ENCODE peak calls at places on chromosome 16, in four cellular contexts. J, P, N and C are unnamed samples.

GRCh38 chr16:23896832-23897821 is 61.3 kb downstream of the PRKCB start:
- DNase-seq in J (no peak), P (no peak), N (no peak), C (no peak)

GRCh38 chr16:88508868-88509748 is 56.0 kb downstream of the ZFPM1 start:
- DNase-seq in N (no peak), P (no peak), J (no peak), C (no peak)

GRCh38 chr16:84143081-84143480 is 1.9 kb downstream of the HSDL1 start:
- DNase-seq in N (no peak), J (no peak), P (no peak), C (no peak)

GRCh38 chr16:25585526-25585925 is 106.2 kb upstream of the HS3ST4 start:
- DNase-seq in N (no peak), J (no peak), P (no peak), C (no peak)

GRCh38 chr16:14378131-14378551 is 251.9 kb downstream of the PARN start:
- DNase-seq in J (no peak), P (no peak), N (peak), C (no peak)

GRCh38 chr16:2226918-2227317 is 3.5 kb downstream of the E4F1 start:
- DNase-seq in P (no peak), J (no peak), N (no peak), C (no peak)

GRCh38 chr16:30567991-30568638 is 3.4 kb downstream of the ZNF688 start:
- DNase-seq in J (peak), N (peak), P (no peak), C (no peak)

GRCh38 chr16:87849419-87850008 is 19.8 kb downstream of the SLC7A5 start:
- DNase-seq in J (no peak), N (no peak), P (no peak), C (no peak)

GRCh38 chr16:88662222-88662842 is 559 bp downstream of the MVD start:
- DNase-seq in J (no peak), N (no peak), P (peak), C (no peak)

DNA sequence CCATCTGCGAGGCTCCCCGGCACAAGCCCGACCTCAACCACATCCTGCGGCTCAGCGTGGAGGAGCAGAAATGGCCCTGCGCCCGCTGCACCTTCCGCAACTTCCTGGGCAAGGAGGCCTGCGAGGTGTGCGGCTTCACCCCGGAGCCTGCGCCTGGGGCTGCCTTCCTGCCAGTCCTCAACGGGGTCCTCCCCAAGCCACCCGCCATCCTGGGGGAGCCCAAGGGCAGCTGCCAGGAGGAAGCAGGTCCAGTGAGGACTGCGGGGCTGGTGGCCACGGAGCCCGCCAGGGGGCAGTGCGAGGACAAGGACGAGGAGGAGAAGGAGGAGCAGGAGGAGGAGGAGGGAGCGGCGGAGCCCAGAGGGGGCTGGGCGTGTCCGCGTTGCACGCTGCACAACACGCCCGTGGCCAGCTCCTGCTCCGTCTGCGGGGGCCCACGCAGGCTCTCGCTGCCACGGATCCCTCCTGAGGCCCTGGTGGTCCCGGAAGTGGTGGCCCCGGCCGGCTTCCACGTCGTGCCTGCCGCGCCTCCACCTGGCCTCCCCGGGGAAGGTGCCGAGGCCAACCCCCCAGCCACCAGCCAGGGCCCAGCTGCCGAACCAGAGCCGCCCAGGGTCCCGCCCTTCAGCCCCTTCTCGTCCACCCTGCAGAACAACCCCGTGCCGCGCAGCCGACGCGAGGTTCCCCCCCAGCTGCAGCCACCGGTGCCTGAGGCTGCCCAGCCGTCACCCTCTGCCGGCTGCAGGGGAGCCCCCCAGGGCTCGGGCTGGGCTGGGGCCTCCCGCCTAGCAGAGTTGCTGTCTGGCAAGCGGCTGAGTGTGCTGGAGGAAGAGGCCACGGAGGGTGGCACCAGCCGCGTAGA is 13.1 kb upstream of the PRR35 start:
- DNase-seq in N (no peak), J (peak), P (no peak), C (peak)
- TF ChIP-seq CTCF in N (peak), J (no peak), P (peak), C (peak)

DNA sequence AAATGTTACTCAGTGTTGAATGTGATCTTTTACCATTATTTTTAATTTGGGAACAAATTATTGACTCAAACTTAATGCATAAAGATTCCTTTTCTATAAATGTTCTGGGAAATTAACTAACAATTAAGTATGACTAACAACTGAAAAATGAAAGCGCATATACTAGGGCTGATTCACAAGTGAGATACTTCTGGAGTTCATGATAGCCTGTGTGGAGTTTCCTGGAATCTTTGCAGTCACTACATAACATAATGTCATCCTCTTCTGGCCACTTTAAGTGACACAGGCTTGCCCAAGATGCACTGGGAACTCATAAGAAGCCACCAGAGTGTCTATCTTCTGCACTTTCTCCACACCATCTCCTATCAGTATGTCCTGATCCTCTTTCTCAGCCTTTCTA is 450.3 kb upstream of the CDH11 start:
- DNase-seq in J (no peak), N (no peak), P (no peak), C (no peak)
- TF ChIP-seq CTCF in J (no peak), N (no peak), P (no peak), C (no peak)

DNA sequence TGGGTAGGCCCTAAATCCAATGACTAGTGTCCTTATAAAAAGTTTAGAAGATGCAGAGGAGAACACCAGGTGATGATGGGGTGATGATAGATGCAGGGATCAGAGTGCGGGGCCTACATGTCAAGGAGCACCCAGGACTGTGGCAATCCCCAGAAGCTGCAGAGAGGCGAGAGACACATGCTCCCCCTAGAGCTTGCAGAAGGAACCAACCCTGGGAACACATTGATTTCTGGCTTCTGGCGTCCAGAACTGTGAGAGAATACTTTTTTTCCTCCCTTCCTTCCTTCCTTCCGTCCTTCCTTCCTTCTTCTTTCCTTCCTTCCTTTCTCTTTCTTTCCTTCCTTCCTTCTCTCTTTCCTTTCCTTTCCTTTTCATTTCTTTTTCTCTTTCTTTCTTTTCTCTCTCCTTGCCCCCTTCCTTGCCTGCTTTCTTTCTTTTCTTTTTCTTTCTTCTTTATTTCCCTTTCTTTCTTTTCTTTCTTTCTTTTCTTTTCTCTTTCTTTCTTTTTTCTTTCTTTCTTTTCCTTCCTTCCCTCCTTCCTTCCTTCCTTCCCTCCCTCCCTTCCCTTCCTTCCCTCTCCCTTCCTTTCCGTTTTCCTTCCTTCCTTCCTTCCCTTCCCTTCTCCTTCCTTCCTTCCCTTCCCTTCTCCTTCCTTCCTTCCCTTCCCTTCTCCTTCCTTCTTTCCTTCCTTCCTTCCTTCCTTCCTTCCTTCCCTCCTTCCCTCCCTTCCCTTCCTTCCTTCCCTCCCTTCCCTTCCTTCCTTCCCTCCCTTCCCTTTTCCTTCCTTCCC is 134.3 kb downstream of the HAPSTR1 start:
- DNase-seq in J (no peak), N (no peak), P (peak), C (peak)
- TF ChIP-seq CTCF in J (no peak), N (peak), P (peak), C (peak)

GRCh38 chr16:57914244-57915173 is 56.4 kb downstream of the CNGB1 start:
- DNase-seq in J (no peak), N (no peak), P (no peak), C (no peak)
- TF ChIP-seq CTCF in J (no peak), N (no peak), P (no peak), C (no peak)

GRCh38 chr16:4093495-4094137 is 22.6 kb downstream of the ADCY9 start:
- DNase-seq in J (no peak), P (no peak), N (no peak), C (no peak)
- TF ChIP-seq CTCF in J (no peak), P (no peak), N (no peak), C (no peak)

GRCh38 chr16:6165330-6165984 is 1067.9 kb upstream of the EEF2KMT start:
- DNase-seq in J (no peak), N (no peak), P (no peak), C (no peak)
- TF ChIP-seq CTCF in J (no peak), N (no peak), P (peak), C (peak)

GRCh38 chr16:85799497-85800320 is at the start of the genes COX4I1 and EMC8:
- DNase-seq in N (peak), P (peak), J (peak), C (peak)

GRCh38 chr16:85800321-85800669 is 800 bp downstream of the COX4I1 start:
- DNase-seq in J (no peak), P (no peak), N (no peak), C (peak)

GRCh38 chr16:85798283-85798776 is 1.0 kb downstream of the EMC8 start:
- DNase-seq in J (no peak), P (no peak), N (peak), C (no peak)

GRCh38 chr16:85796599-85796998 is 2.7 kb downstream of the EMC8 start:
- DNase-seq in P (no peak), J (no peak), N (no peak), C (no peak)

GRCh38 chr16:85798901-85799496 is 345 bp downstream of the EMC8 start:
- DNase-seq in J (no peak), N (peak), P (no peak), C (peak)
- TF ChIP-seq CTCF in J (no peak), N (no peak), P (no peak), C (no peak)

DNA sequence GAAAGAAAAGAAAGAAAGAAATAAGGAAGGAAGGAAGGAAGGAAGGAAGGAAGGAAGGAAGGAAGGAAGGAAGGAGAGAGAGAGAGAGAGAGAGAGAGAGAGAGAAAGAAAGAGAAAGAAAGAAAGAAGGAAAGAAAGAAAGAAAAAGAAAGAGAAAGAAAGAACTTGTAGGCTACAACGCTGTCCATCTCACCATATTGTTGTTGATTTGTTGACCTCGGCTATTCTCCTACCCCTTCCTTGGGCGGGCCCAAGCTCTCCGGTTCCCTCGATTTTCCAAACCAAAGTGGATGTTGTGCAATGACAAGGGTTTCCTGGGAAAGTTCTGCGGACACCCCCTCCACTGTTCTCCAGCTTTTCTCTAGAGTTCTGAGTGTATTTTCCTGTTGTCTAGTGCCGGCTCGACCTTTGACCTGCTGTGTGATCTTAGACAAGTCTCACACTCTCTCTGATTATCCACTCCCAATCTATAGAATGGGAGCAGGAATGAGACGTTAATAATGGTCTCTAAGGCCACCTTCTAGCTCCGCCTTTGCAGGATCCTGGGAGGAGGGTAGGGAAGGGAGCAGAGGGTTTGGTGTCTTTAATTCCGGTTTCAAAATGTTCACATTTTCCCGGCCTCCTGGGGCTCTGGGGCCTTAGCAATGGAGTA is 1.6 kb downstream of the IRX6 start:
- DNase-seq in N (no peak), P (no peak), J (no peak), C (no peak)
- TF ChIP-seq CTCF in N (no peak), P (no peak), J (no peak), C (no peak)